ENCODE peak calls at places on chromosomes 13 and 19, in seven cellular contexts. One of them, this sample, is unnamed.

GRCh38 chr19:2488942-2489731 is 13.2 kb downstream of the GADD45B start:
- DNase-seq in stimulated activated CD8-positive, alpha-beta memory T cell treated with anti-CD3 and anti-CD28 coated beads, Interleukin-4, amount 100 ng/mL, for 1 hour: no peak
- DNase-seq in NCI-H1092 treated with DMSO at 0.1 percent for 48 hours: no peak
- DNase-seq in NCI-H748 treated with DMSO at 0.1 percent for 48 hours: no peak
- DNase-seq in activated naive CD8-positive, alpha-beta T cell treated with anti-CD3 and anti-CD28 coated beads, Interleukin-2, amount 50 U/mL, for 24 hours: peak
- DNase-seq in AG08395: peak
- DNase-seq in mucosa of gallbladder: no peak
- DNase-seq in this sample: peak

GRCh38 chr13:67226686-67227085 is 3.5 kb downstream of the PCDH9 start:
- DNase-seq in stimulated activated CD8-positive, alpha-beta memory T cell treated with anti-CD3 and anti-CD28 coated beads, Interleukin-4, amount 100 ng/mL, for 1 hour: no peak
- DNase-seq in activated naive CD8-positive, alpha-beta T cell treated with anti-CD3 and anti-CD28 coated beads, Interleukin-2, amount 50 U/mL, for 24 hours: no peak
- DNase-seq in NCI-H1092 treated with DMSO at 0.1 percent for 48 hours: no peak
- DNase-seq in AG08395: no peak
- DNase-seq in NCI-H748 treated with DMSO at 0.1 percent for 48 hours: no peak
- DNase-seq in mucosa of gallbladder: no peak
- DNase-seq in this sample: no peak

GRCh38 chr19:32566246-32566830 is 14.7 kb upstream of the PDCD5 start:
- DNase-seq in mucosa of gallbladder: no peak
- DNase-seq in NCI-H1092 treated with DMSO at 0.1 percent for 48 hours: no peak
- DNase-seq in stimulated activated CD8-positive, alpha-beta memory T cell treated with anti-CD3 and anti-CD28 coated beads, Interleukin-4, amount 100 ng/mL, for 1 hour: no peak
- DNase-seq in AG08395: peak
- DNase-seq in NCI-H748 treated with DMSO at 0.1 percent for 48 hours: no peak
- DNase-seq in activated naive CD8-positive, alpha-beta T cell treated with anti-CD3 and anti-CD28 coated beads, Interleukin-2, amount 50 U/mL, for 24 hours: no peak
- DNase-seq in this sample: no peak

GRCh38 chr19:19591133-19591825 is 27.2 kb downstream of the PBX4 start:
- DNase-seq in stimulated activated CD8-positive, alpha-beta memory T cell treated with anti-CD3 and anti-CD28 coated beads, Interleukin-4, amount 100 ng/mL, for 1 hour: peak
- DNase-seq in AG08395: peak
- DNase-seq in NCI-H748 treated with DMSO at 0.1 percent for 48 hours: no peak
- DNase-seq in NCI-H1092 treated with DMSO at 0.1 percent for 48 hours: no peak
- DNase-seq in activated naive CD8-positive, alpha-beta T cell treated with anti-CD3 and anti-CD28 coated beads, Interleukin-2, amount 50 U/mL, for 24 hours: peak
- DNase-seq in mucosa of gallbladder: peak
- DNase-seq in this sample: peak

GRCh38 chr13:34294483-34295129 is 476.7 kb downstream of the RFC3 start:
- DNase-seq in mucosa of gallbladder: no peak
- DNase-seq in NCI-H1092 treated with DMSO at 0.1 percent for 48 hours: peak
- DNase-seq in AG08395: peak
- DNase-seq in NCI-H748 treated with DMSO at 0.1 percent for 48 hours: peak
- DNase-seq in stimulated activated CD8-positive, alpha-beta memory T cell treated with anti-CD3 and anti-CD28 coated beads, Interleukin-4, amount 100 ng/mL, for 1 hour: no peak
- DNase-seq in activated naive CD8-positive, alpha-beta T cell treated with anti-CD3 and anti-CD28 coated beads, Interleukin-2, amount 50 U/mL, for 24 hours: no peak
- DNase-seq in this sample: no peak

GRCh38 chr19:45469835-45470146 is 2.0 kb downstream of the FOSB start:
- DNase-seq in stimulated activated CD8-positive, alpha-beta memory T cell treated with anti-CD3 and anti-CD28 coated beads, Interleukin-4, amount 100 ng/mL, for 1 hour: no peak
- DNase-seq in NCI-H1092 treated with DMSO at 0.1 percent for 48 hours: no peak
- DNase-seq in activated naive CD8-positive, alpha-beta T cell treated with anti-CD3 and anti-CD28 coated beads, Interleukin-2, amount 50 U/mL, for 24 hours: no peak
- DNase-seq in mucosa of gallbladder: no peak
- DNase-seq in AG08395: no peak
- DNase-seq in NCI-H748 treated with DMSO at 0.1 percent for 48 hours: no peak
- DNase-seq in this sample: peak

GRCh38 chr19:51339687-51340656 is 2.0 kb downstream of the VSIG10L start:
- DNase-seq in stimulated activated CD8-positive, alpha-beta memory T cell treated with anti-CD3 and anti-CD28 coated beads, Interleukin-4, amount 100 ng/mL, for 1 hour: peak
- DNase-seq in NCI-H748 treated with DMSO at 0.1 percent for 48 hours: no peak
- DNase-seq in AG08395: peak
- DNase-seq in mucosa of gallbladder: peak
- DNase-seq in NCI-H1092 treated with DMSO at 0.1 percent for 48 hours: peak
- DNase-seq in activated naive CD8-positive, alpha-beta T cell treated with anti-CD3 and anti-CD28 coated beads, Interleukin-2, amount 50 U/mL, for 24 hours: peak
- DNase-seq in this sample: peak

GRCh38 chr13:26488236-26489028 is 69.1 kb upstream of the WASF3 start:
- DNase-seq in NCI-H748 treated with DMSO at 0.1 percent for 48 hours: no peak
- DNase-seq in activated naive CD8-positive, alpha-beta T cell treated with anti-CD3 and anti-CD28 coated beads, Interleukin-2, amount 50 U/mL, for 24 hours: no peak
- DNase-seq in AG08395: no peak
- DNase-seq in stimulated activated CD8-positive, alpha-beta memory T cell treated with anti-CD3 and anti-CD28 coated beads, Interleukin-4, amount 100 ng/mL, for 1 hour: no peak
- DNase-seq in mucosa of gallbladder: no peak
- DNase-seq in NCI-H1092 treated with DMSO at 0.1 percent for 48 hours: no peak
- DNase-seq in this sample: no peak

GRCh38 chr19:55549500-55550320 is 4.4 kb upstream of the SBK3 start:
- DNase-seq in NCI-H748 treated with DMSO at 0.1 percent for 48 hours: no peak
- DNase-seq in stimulated activated CD8-positive, alpha-beta memory T cell treated with anti-CD3 and anti-CD28 coated beads, Interleukin-4, amount 100 ng/mL, for 1 hour: no peak
- DNase-seq in NCI-H1092 treated with DMSO at 0.1 percent for 48 hours: peak
- DNase-seq in activated naive CD8-positive, alpha-beta T cell treated with anti-CD3 and anti-CD28 coated beads, Interleukin-2, amount 50 U/mL, for 24 hours: no peak
- DNase-seq in mucosa of gallbladder: no peak
- DNase-seq in AG08395: peak
- DNase-seq in this sample: peak

GRCh38 chr13:112671359-112671758 is 18.5 kb upstream of the ATP11A start:
- DNase-seq in NCI-H1092 treated with DMSO at 0.1 percent for 48 hours: no peak
- DNase-seq in stimulated activated CD8-positive, alpha-beta memory T cell treated with anti-CD3 and anti-CD28 coated beads, Interleukin-4, amount 100 ng/mL, for 1 hour: no peak
- DNase-seq in AG08395: no peak
- DNase-seq in activated naive CD8-positive, alpha-beta T cell treated with anti-CD3 and anti-CD28 coated beads, Interleukin-2, amount 50 U/mL, for 24 hours: no peak
- DNase-seq in mucosa of gallbladder: no peak
- DNase-seq in NCI-H748 treated with DMSO at 0.1 percent for 48 hours: no peak
- DNase-seq in this sample: no peak

GRCh38 chr19:3710265-3710812 is 2.2 kb downstream of the TJP3 start:
- DNase-seq in activated naive CD8-positive, alpha-beta T cell treated with anti-CD3 and anti-CD28 coated beads, Interleukin-2, amount 50 U/mL, for 24 hours: no peak
- DNase-seq in NCI-H748 treated with DMSO at 0.1 percent for 48 hours: peak
- DNase-seq in mucosa of gallbladder: peak
- DNase-seq in stimulated activated CD8-positive, alpha-beta memory T cell treated with anti-CD3 and anti-CD28 coated beads, Interleukin-4, amount 100 ng/mL, for 1 hour: no peak
- DNase-seq in AG08395: no peak
- DNase-seq in NCI-H1092 treated with DMSO at 0.1 percent for 48 hours: peak
- DNase-seq in this sample: no peak

GRCh38 chr13:49256841-49257240 is 9.1 kb downstream of the CDADC1 start:
- DNase-seq in activated naive CD8-positive, alpha-beta T cell treated with anti-CD3 and anti-CD28 coated beads, Interleukin-2, amount 50 U/mL, for 24 hours: no peak
- DNase-seq in mucosa of gallbladder: no peak
- DNase-seq in stimulated activated CD8-positive, alpha-beta memory T cell treated with anti-CD3 and anti-CD28 coated beads, Interleukin-4, amount 100 ng/mL, for 1 hour: no peak
- DNase-seq in NCI-H748 treated with DMSO at 0.1 percent for 48 hours: no peak
- DNase-seq in NCI-H1092 treated with DMSO at 0.1 percent for 48 hours: no peak
- DNase-seq in AG08395: no peak
- DNase-seq in this sample: no peak

GRCh38 chr13:45372189-45373115 is 31.5 kb upstream of the TPT1 start:
- DNase-seq in NCI-H748 treated with DMSO at 0.1 percent for 48 hours: no peak
- DNase-seq in NCI-H1092 treated with DMSO at 0.1 percent for 48 hours: no peak
- DNase-seq in stimulated activated CD8-positive, alpha-beta memory T cell treated with anti-CD3 and anti-CD28 coated beads, Interleukin-4, amount 100 ng/mL, for 1 hour: no peak
- DNase-seq in activated naive CD8-positive, alpha-beta T cell treated with anti-CD3 and anti-CD28 coated beads, Interleukin-2, amount 50 U/mL, for 24 hours: no peak
- DNase-seq in mucosa of gallbladder: peak
- DNase-seq in AG08395: no peak
- DNase-seq in this sample: no peak

GRCh38 chr19:19548915-19549537 is 11.0 kb downstream of the CILP2 start:
- DNase-seq in AG08395: no peak
- DNase-seq in NCI-H1092 treated with DMSO at 0.1 percent for 48 hours: no peak
- DNase-seq in mucosa of gallbladder: no peak
- DNase-seq in stimulated activated CD8-positive, alpha-beta memory T cell treated with anti-CD3 and anti-CD28 coated beads, Interleukin-4, amount 100 ng/mL, for 1 hour: no peak
- DNase-seq in NCI-H748 treated with DMSO at 0.1 percent for 48 hours: no peak
- DNase-seq in activated naive CD8-positive, alpha-beta T cell treated with anti-CD3 and anti-CD28 coated beads, Interleukin-2, amount 50 U/mL, for 24 hours: no peak
- DNase-seq in this sample: no peak

GRCh38 chr19:16715613-16716012 is 4.0 kb upstream of the NWD1 start:
- DNase-seq in mucosa of gallbladder: no peak
- DNase-seq in stimulated activated CD8-positive, alpha-beta memory T cell treated with anti-CD3 and anti-CD28 coated beads, Interleukin-4, amount 100 ng/mL, for 1 hour: no peak
- DNase-seq in activated naive CD8-positive, alpha-beta T cell treated with anti-CD3 and anti-CD28 coated beads, Interleukin-2, amount 50 U/mL, for 24 hours: no peak
- DNase-seq in NCI-H1092 treated with DMSO at 0.1 percent for 48 hours: no peak
- DNase-seq in NCI-H748 treated with DMSO at 0.1 percent for 48 hours: no peak
- DNase-seq in AG08395: no peak
- DNase-seq in this sample: no peak